ENCODE peak calls at places on chromosomes 6 and 20, in ten cellular contexts. H is body of pancreas; O is MM.1S; L is AG08396; I is stimulated activated CD4-positive, alpha-beta T cell treated with anti-CD3 and anti-CD28 coated beads, Interleukin-2, amount 100 ng/mL, for 4 hours; K is effector memory CD4-positive, alpha-beta T cell; A is brain microvascular endothelial cell; B is activated CD8-positive, alpha-beta memory T cell treated with anti-CD3 and anti-CD28 coated beads for 4 hours; T is astrocyte of the spinal cord; P is head of caudate nucleus. Q is an unnamed sample.

GRCh38 chr6:15462717-15463525 is 199.9 kb downstream of the DTNBP1 start:
- DNase-seq in H (no peak), O (no peak), L (no peak), I (no peak), K (no peak), A (no peak), B (no peak), T (no peak), P (no peak), Q (no peak)

GRCh38 chr6:160714731-160715130 is 12.7 kb downstream of the PLG start:
- DNase-seq in H (no peak), O (no peak), L (no peak), I (no peak), K (no peak), A (no peak), B (no peak), T (no peak), P (no peak), Q (no peak)

GRCh38 chr6:51936941-51937340 is 150.5 kb downstream of the PKHD1 start:
- DNase-seq in H (no peak), O (no peak), L (no peak), I (no peak), K (no peak), A (no peak), B (no peak), T (no peak), P (no peak), Q (no peak)

GRCh38 chr6:22891930-22892329 is 322.6 kb downstream of the HDGFL1 start:
- DNase-seq in H (no peak), O (no peak), L (no peak), I (no peak), K (no peak), A (no peak), B (no peak), T (no peak), P (no peak), Q (no peak)

GRCh38 chr6:133697666-133698065 is 191.2 kb upstream of the TCF21 start:
- DNase-seq in H (no peak), O (no peak), L (no peak), I (no peak), K (no peak), A (peak), B (no peak), T (peak), P (no peak), Q (no peak)

GRCh38 chr6:74068945-74069570 is 373.1 kb downstream of the CD109 start:
- DNase-seq in H (no peak), O (no peak), L (no peak), I (no peak), K (no peak), A (peak), B (no peak), T (peak), P (no peak), Q (no peak)

GRCh38 chr6:31713991-31714684 is 1.0 kb upstream of the LY6G6D start:
- DNase-seq in H (no peak), O (no peak), L (no peak), I (no peak), K (no peak), A (no peak), B (no peak), T (no peak), P (no peak), Q (peak)

GRCh38 chr6:168452685-168453377 is 11.8 kb downstream of the SMOC2 start:
- DNase-seq in H (no peak), O (no peak), L (no peak), I (no peak), K (no peak), A (no peak), B (no peak), T (no peak), P (no peak), Q (no peak)

GRCh38 chr20:34891166-34892062 is 15.0 kb downstream of the ACSS2 start:
- DNase-seq in H (no peak), O (no peak), L (peak), I (peak), K (no peak), A (peak), B (no peak), T (peak), P (no peak), Q (no peak)

GRCh38 chr6:64037421-64037820 is 401.8 kb downstream of the PHF3 start:
- DNase-seq in H (no peak), O (no peak), L (no peak), I (no peak), K (no peak), A (no peak), B (no peak), T (no peak), P (no peak), Q (no peak)

GRCh38 chr20:14948416-14948815 is 611.0 kb upstream of the FLRT3 start:
- DNase-seq in H (no peak), O (peak), L (no peak), I (no peak), K (no peak), A (no peak), B (no peak), T (no peak), P (no peak), Q (no peak)